ENCODE peak calls at places on chromosomes 1 and 21, in eight cellular contexts. H is DMS 273 treated with DMSO at 0.1 percent for 48 hours, J is lower leg skin, G is omental fat pad, M is lung, S is transverse colon, P is AG04450, F is endodermal cell. U is an unnamed sample.

GRCh38 chr1:67755160-67755559 is 70.2 kb downstream of the GADD45A start:
- DNase-seq in M (no peak), F (no peak), S (no peak), P (no peak), H (no peak), G (no peak), J (no peak), U (no peak)

GRCh38 chr1:222124602-222125001 is 382.7 kb upstream of the DUSP10 start:
- DNase-seq in S (no peak), M (no peak), F (peak), H (peak), P (no peak), J (no peak), G (no peak), U (no peak)

GRCh38 chr1:36857761-36858160 is 176.6 kb downstream of the GRIK3 start:
- DNase-seq in H (no peak), M (no peak), P (no peak), G (no peak), J (no peak), F (no peak), S (no peak), U (no peak)

GRCh38 chr1:200535605-200536004 is 84.9 kb downstream of the KIF14 start:
- DNase-seq in S (peak), H (no peak), J (no peak), F (peak), M (no peak), G (no peak), P (no peak), U (no peak)

GRCh38 chr1:14345925-14346550 is 252.4 kb upstream of the KAZN start:
- DNase-seq in P (no peak), H (no peak), M (no peak), S (no peak), F (peak), J (no peak), G (no peak), U (no peak)

GRCh38 chr1:151820940-151821339 is 10.7 kb downstream of the RORC start:
- DNase-seq in M (no peak), J (no peak), H (no peak), G (no peak), S (no peak), F (no peak), P (no peak), U (no peak)

GRCh38 chr1:66696771-66697170 is 55.5 kb upstream of the DYNLT5 start:
- DNase-seq in P (no peak), F (no peak), M (no peak), H (no peak), S (no peak), G (no peak), J (no peak), U (no peak)

GRCh38 chr1:231828182-231828920 is 201.8 kb downstream of the DISC1 start:
- DNase-seq in H (no peak), S (no peak), G (no peak), J (no peak), P (peak), F (no peak), M (no peak), U (no peak)

GRCh38 chr1:7670334-7671145 is 100.6 kb upstream of the VAMP3 start:
- DNase-seq in S (no peak), H (no peak), F (no peak), G (no peak), J (no peak), P (no peak), M (no peak), U (no peak)

GRCh38 chr1:9590945-9591668 is 2.4 kb downstream of the TMEM201 start:
- DNase-seq in P (no peak), G (no peak), S (no peak), J (no peak), M (no peak), H (no peak), F (no peak), U (peak)

GRCh38 chr1:90045853-90046563 is 51.1 kb downstream of the ZNF326 start:
- DNase-seq in M (no peak), F (peak), S (no peak), H (peak), G (no peak), J (no peak), P (no peak), U (no peak)

GRCh38 chr21:42227909-42228708 is 9.2 kb downstream of the ABCG1 start:
- DNase-seq in S (peak), P (peak), M (peak), G (peak), J (peak), F (peak), H (no peak), U (peak)

GRCh38 chr1:232880354-232880753 is 70.1 kb upstream of the NTPCR start:
- DNase-seq in M (no peak), J (peak), F (peak), G (no peak), P (no peak), S (peak), H (no peak), U (no peak)

GRCh38 chr1:4109626-4109940 is 209.5 kb upstream of the C1orf174 start:
- DNase-seq in G (no peak), S (no peak), P (no peak), J (peak), H (no peak), M (no peak), F (no peak), U (no peak)

GRCh38 chr1:20184481-20184900 is 1.4 kb upstream of the UBXN10 start:
- DNase-seq in P (no peak), S (no peak), H (no peak), M (no peak), F (no peak), G (no peak), J (no peak), U (peak)

GRCh38 chr1:107318932-107319331 is 178.1 kb downstream of the NTNG1 start:
- DNase-seq in G (no peak), J (no peak), M (no peak), F (peak), S (no peak), P (no peak), H (no peak), U (no peak)

GRCh38 chr1:119869962-119870361 is 26.4 kb downstream of the ADAM30 start:
- DNase-seq in H (no peak), S (no peak), J (no peak), P (no peak), M (no peak), G (no peak), F (no peak), U (no peak)

GRCh38 chr1:112496290-112496689 is 12.5 kb upstream of the WNT2B start:
- DNase-seq in H (no peak), M (no peak), S (no peak), G (no peak), J (no peak), F (no peak), P (no peak), U (no peak)

GRCh38 chr1:91885716-91886506 is at the start of gene TGFBR3:
- DNase-seq in S (peak), P (peak), H (peak), F (peak), M (peak), G (peak), J (peak), U (peak)

GRCh38 chr1:36178479-36179219 is 22.7 kb downstream of the MAP7D1 start:
- DNase-seq in P (no peak), S (peak), H (no peak), J (no peak), F (peak), M (peak), G (no peak), U (no peak)

GRCh38 chr1:21662426-21663250 is 6.5 kb downstream of the RAP1GAP start:
- DNase-seq in F (no peak), J (peak), H (no peak), M (no peak), P (no peak), G (no peak), S (no peak), U (no peak)

GRCh38 chr1:158331431-158331830 is at the start of gene CD1B:
- DNase-seq in F (no peak), H (no peak), S (no peak), G (no peak), P (no peak), J (no peak), M (no peak), U (no peak)

U was measured in dorsolateral prefrontal cortex.